ENCODE peak calls at places on chromosomes 6 and 20, in six cellular contexts. H, I, C, Y, F and Q are unnamed samples. For H3K27me3, the result is how much of the 10 kb centered on the place peaks cover.

GRCh38 chr6:137473651-137474050 is 20.5 kb downstream of the OLIG3 start:
- DNase-seq in H (no peak), I (no peak), C (no peak), Y (no peak), F (no peak), Q (no peak)

GRCh38 chr6:143286280-143286795 is 164.2 kb downstream of the ADAT2 start:
- DNase-seq in H (no peak), I (no peak), C (no peak), Y (no peak), F (no peak), Q (no peak)

GRCh38 chr6:105024803-105025202 is 67.9 kb downstream of the LIN28B start:
- DNase-seq in H (no peak), I (no peak), C (no peak), Y (no peak), F (no peak), Q (no peak)

GRCh38 chr6:30163090-30163917 is at the start of gene TRIM15:
- DNase-seq in H (no peak), I (no peak), C (no peak), Y (no peak), F (no peak), Q (no peak)

GRCh38 chr6:91298543-91299145 is 711.8 kb upstream of the MAP3K7 start:
- DNase-seq in H (no peak), I (no peak), C (no peak), Y (no peak), F (no peak), Q (no peak)

GRCh38 chr20:63626424-63627128 is at the start of gene GMEB2:
- DNase-seq in H (no peak), I (peak), C (peak), Y (no peak), F (peak), Q (peak)

GRCh38 chr6:20092071-20092566 is 120.2 kb downstream of the MBOAT1 start:
- DNase-seq in H (no peak), I (no peak), C (no peak), Y (no peak), F (no peak), Q (no peak)

GRCh38 chr20:51400051-51400926 is 142.2 kb downstream of the NFATC2 start:
- DNase-seq in H (no peak), I (no peak), C (no peak), Y (peak), F (no peak), Q (no peak)

GRCh38 chr20:9241721-9242427 is 173.0 kb downstream of the PLCB4 start:
- DNase-seq in H (no peak), I (no peak), C (no peak), Y (no peak), F (no peak), Q (no peak)

GRCh38 chr6:139457482-139457881 is 83.0 kb upstream of the CITED2 start:
- DNase-seq in H (no peak), I (no peak), C (no peak), Y (no peak), F (no peak), Q (no peak)

GRCh38 chr20:58096880-58097813 is 131.3 kb downstream of the ANKRD60 start:
- DNase-seq in H (no peak), I (no peak), C (no peak), Y (no peak), F (no peak), Q (no peak)

GRCh38 chr6:131231886-131232285 is 96.6 kb downstream of the AKAP7 start:
- DNase-seq in H (no peak), I (no peak), C (no peak), Y (no peak), F (no peak), Q (no peak)

GRCh38 chr20:52010541-52010940 is 181.0 kb downstream of the ZFP64 start:
- DNase-seq in H (no peak), I (no peak), C (no peak), Y (no peak), F (no peak), Q (no peak)

GRCh38 chr6:56483929-56484328 is 158.8 kb downstream of the DST start:
- DNase-seq in H (no peak), I (no peak), C (no peak), Y (no peak), F (no peak), Q (no peak)

GRCh38 chr20:50636601-50637539 is 54.5 kb downstream of the RIPOR3 start:
- DNase-seq in H (no peak), I (no peak), C (no peak), Y (no peak), F (no peak), Q (no peak)

GRCh38 chr6:20907486-20908071 is 373.3 kb downstream of the CDKAL1 start:
- DNase-seq in H (no peak), I (no peak), C (no peak), Y (no peak), F (no peak), Q (no peak)

GRCh38 chr6:47157063-47157462 is 114.9 kb upstream of the ADGRF1 start:
- DNase-seq in H (no peak), I (no peak), C (no peak), Y (no peak), F (no peak), Q (no peak)

GRCh38 chr20:6838181-6838826 is 70.8 kb downstream of the BMP2 start:
- DNase-seq in H (no peak), I (no peak), C (no peak), Y (no peak), F (no peak), Q (no peak)

GRCh38 chr6:2862712-2863174 is 21.1 kb upstream of the SERPINB1 start:
- DNase-seq in H (no peak), I (no peak), C (no peak), Y (no peak), F (no peak), Q (no peak)

GRCh38 chr6:21593412-21593926 is at the start of gene SOX4:
- DNase-seq in H (peak), I (peak), C (peak), Y (peak), F (peak), Q (peak)

DNA sequence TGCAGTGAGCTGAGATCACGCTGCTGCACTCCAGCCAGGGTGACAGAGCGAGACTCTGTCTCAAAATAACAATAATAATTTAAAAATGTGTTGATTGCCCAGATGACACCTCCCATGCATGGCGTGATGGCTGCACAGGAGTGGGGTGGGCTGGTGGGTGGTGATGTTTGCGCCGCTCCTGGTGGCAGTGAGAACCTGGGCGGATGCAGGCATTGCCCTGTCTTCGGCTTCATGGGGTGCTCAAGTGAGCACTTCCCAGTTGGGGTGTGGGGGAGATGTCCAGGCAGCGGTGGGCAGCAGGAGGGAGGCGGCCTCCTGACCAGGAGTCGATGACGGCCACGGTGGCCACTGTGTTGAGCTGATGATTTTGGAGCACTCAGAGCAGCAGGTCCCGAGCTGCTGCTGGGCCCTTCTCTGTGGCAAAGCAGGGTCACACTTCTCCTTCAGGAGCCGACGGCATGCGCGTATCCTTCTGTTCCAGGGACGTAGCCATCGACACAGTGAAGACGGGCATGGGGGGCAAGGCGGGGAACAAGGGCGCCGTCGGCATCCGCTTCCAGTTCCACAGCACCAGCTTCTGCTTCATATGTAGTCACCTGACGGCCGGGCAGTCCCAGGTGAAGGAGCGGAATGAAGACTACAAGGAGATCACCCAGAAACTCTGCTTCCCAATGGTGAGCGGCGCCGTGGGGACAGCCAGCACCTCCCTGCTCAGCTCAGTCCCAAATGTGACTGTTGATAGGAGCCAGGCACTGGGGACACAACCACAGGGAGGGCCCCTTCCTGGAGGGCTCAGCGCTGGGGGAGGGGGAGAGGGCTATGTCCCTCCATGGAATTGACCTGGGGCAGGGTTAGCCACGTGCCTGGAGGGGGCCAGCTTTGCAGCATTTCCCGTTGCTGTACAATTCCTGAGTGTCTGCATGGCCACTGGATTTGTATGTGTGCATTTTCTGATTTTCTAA is 89.7 kb downstream of the SYNJ2 start:
- DNase-seq in H (no peak), I (no peak), C (no peak), Y (no peak), F (no peak), Q (no peak)
- H3K27ac ChIP-seq in H (peak), I (peak), C (no peak), Y (no peak), F (peak), Q (peak)

GRCh38 chr6:45901777-45902650 is 113.6 kb downstream of the CLIC5 start:
- DNase-seq in H (no peak), I (no peak), C (no peak), Y (no peak), F (no peak), Q (no peak)

GRCh38 chr6:45898941-45899682 is 116.5 kb downstream of the CLIC5 start:
- DNase-seq in H (no peak), I (no peak), C (no peak), Y (no peak), F (no peak), Q (no peak)

GRCh38 chr6:45896783-45897441 is 118.7 kb downstream of the CLIC5 start:
- DNase-seq in H (no peak), I (no peak), C (no peak), Y (no peak), F (no peak), Q (no peak)

GRCh38 chr6:45900808-45901752 is 114.6 kb downstream of the CLIC5 start:
- DNase-seq in H (no peak), I (no peak), C (peak), Y (no peak), F (no peak), Q (no peak)

GRCh38 chr6:45899683-45899946 is 116.0 kb downstream of the CLIC5 start:
- DNase-seq in H (no peak), I (no peak), C (no peak), Y (no peak), F (no peak), Q (no peak)
- H3K27me3 ChIP-seq in H (under half), I (under half), C (under half), Y (under half), F (under half), Q (under half)

GRCh38 chr6:25053875-25054371 is 118.2 kb upstream of the RIPOR2 start:
- DNase-seq in H (no peak), I (no peak), C (no peak), Y (no peak), F (no peak), Q (peak)
- H3K27ac ChIP-seq in H (no peak), I (peak), C (no peak), Y (no peak), F (no peak), Q (peak)

DNA sequence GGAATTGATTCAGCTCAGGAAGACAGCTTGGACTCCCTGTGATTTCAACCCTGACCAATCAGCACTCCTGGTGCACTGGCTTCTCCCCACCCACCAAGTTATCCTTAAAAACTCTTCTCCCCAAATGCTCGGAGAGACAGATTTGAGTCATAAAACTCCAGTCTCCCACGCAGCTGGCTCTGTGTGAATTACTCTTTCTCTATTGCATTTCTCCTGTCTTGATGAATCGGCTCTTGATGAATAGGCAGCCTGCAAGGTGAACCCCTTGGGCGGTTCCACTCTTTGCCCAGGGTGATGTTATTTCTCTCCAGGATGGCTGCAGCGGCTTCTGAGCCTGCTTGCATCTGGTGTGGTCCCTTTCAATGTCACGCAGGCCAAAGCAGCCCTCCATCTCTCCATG is 12.4 kb downstream of the SLC52A3 start:
- DNase-seq in H (no peak), I (no peak), C (no peak), Y (no peak), F (no peak), Q (no peak)
- H3K27me3 ChIP-seq in H (under half), I (under half), C (under half), Y (under half), F (under half), Q (under half)

GRCh38 chr6:134527108-134527787 is 209.3 kb upstream of the SGK1 start:
- DNase-seq in H (no peak), I (no peak), C (no peak), Y (no peak), F (no peak), Q (no peak)

GRCh38 chr6:134523903-134524302 is 206.0 kb upstream of the SGK1 start:
- DNase-seq in H (no peak), I (no peak), C (no peak), Y (no peak), F (no peak), Q (no peak)

GRCh38 chr6:134523051-134523450 is 205.1 kb upstream of the SGK1 start:
- DNase-seq in H (no peak), I (no peak), C (no peak), Y (no peak), F (no peak), Q (no peak)

GRCh38 chr6:134521116-134521501 is 203.2 kb upstream of the SGK1 start:
- DNase-seq in H (no peak), I (no peak), C (no peak), Y (no peak), F (no peak), Q (no peak)

DNA sequence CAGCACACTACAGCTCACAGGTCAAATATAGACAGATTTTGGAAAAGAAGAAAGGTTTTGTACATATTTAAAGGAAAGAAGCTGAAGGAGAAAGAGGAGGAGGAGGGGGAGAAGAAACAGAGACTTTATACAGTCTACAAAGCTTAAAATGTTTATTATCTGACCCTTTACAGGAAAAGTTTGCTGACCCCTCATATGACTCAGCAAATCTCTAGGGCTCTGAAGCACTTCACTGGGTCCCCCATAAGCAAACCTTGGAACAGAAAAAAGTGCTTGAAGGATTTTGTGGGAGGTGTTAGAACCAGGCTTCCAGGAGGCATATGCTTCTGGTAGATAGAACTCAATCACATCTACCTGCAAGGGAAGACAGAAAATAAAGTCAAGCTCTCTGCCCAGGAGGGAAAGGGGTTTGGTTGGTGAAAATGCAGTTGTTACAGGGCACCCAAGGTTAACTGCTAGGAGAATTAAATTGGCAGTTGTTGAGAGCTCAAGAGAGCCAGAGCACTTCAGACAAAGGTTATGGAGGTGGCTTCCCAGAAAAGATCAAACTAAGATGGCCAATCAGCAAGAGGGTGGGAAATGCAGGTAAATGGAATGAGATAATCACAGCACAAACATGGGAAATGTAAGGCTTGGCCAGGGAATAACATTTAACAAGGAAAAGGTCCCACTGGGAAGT is 207.4 kb upstream of the SGK1 start:
- DNase-seq in H (no peak), I (no peak), C (no peak), Y (no peak), F (no peak), Q (no peak)
- H3K27ac ChIP-seq in H (no peak), I (peak), C (no peak), Y (no peak), F (no peak), Q (no peak)

DNA sequence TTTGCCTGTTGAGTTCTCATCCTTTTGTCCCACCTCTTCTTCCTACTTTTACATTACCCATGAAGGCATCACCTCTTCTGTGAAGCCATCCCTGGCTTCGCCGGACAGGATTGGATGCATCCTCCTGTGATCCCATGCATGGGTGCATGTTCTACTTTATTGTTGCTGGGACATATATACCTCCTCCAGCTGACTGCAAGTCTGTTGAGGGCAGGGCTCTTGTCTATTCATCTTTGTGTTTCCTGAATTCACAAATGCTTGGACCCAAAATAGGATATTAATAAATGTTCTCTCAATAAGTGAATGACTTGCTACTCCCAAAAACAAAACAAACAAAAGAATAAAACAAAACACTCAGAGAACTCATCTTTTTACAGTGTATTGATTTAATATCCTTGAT is 5.1 kb downstream of the MYB start:
- DNase-seq in H (no peak), I (no peak), C (no peak), Y (no peak), F (no peak), Q (no peak)
- H3K27me3 ChIP-seq in H (under half), I (under half), C (under half), Y (under half), F (under half), Q (under half)

DNA sequence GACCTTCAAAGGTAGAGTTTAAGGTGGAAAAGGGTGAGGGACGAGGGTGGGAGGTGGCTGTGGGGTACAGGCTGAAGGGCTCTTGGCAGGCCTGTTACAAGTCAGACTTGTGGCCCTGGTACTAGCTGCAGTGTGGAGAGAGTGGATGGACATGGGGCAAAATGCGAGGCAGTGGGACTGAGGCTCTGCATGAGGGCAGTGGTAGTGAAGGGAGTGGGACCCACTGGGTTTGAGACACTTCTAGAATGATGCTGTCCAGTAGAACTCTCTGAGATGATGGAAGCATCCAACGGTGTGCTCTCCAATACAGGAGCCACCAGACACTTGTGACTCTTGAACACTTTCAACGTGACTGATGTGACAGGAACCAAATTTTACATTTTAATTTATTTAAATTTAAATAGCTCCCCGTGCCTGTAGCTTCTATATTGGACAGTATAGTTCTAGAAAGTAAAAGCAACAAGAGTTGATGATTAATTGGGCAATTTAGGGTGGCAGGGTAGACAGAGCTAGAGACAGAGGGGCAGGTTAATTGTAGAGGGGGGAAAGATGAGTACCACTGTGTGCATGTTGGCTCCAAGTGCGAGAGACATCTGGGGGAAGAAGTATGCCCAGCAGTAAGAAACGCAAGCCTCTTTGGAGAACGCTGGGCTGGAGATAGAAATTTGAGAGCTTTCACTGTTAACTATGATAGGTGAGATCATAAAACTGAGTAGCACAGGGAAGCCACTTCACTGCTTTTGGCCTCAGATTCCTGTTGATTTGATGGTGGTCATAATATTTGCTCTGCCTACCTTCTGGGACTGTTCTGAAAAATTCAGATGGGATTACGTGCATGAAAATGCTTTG is 77.5 kb downstream of the TXNDC5 start:
- DNase-seq in H (no peak), I (no peak), C (no peak), Y (no peak), F (no peak), Q (no peak)
- H3K27ac ChIP-seq in H (no peak), I (no peak), C (no peak), Y (no peak), F (no peak), Q (no peak)

GRCh38 chr6:32852018-32852843 is 1.3 kb downstream of the TAP1 start:
- DNase-seq in H (no peak), I (no peak), C (peak), Y (no peak), F (no peak), Q (peak)
- H3K27me3 ChIP-seq in H (under half), I (under half), C (under half), Y (under half), F (under half), Q (under half)